ENCODE peak calls at places on chromosomes 16 and 17, in five cellular contexts. One of them, this sample, is unnamed.

GRCh38 chr17:3475155-3475808 is 515 bp upstream of the ASPA start:
- DNase-seq in uterus: no peak
- DNase-seq in BE2C: no peak
- DNase-seq in CD8-positive, alpha-beta T cell: no peak
- DNase-seq in mammary epithelial cell: no peak
- DNase-seq in this sample: no peak

GRCh38 chr17:64155090-64155630 is 25.2 kb upstream of the ERN1 start:
- DNase-seq in CD8-positive, alpha-beta T cell: no peak
- DNase-seq in mammary epithelial cell: no peak
- DNase-seq in BE2C: no peak
- DNase-seq in uterus: no peak
- DNase-seq in this sample: no peak

GRCh38 chr17:3815122-3815521 is 14.1 kb upstream of the ITGAE start:
- DNase-seq in uterus: no peak
- DNase-seq in BE2C: no peak
- DNase-seq in mammary epithelial cell: no peak
- DNase-seq in CD8-positive, alpha-beta T cell: no peak
- DNase-seq in this sample: no peak

GRCh38 chr16:72247821-72248253 is 75.9 kb upstream of the PMFBP1 start:
- DNase-seq in BE2C: no peak
- DNase-seq in CD8-positive, alpha-beta T cell: no peak
- DNase-seq in mammary epithelial cell: peak; percentile 22
- DNase-seq in uterus: no peak
- DNase-seq in this sample: no peak

GRCh38 chr17:29948460-29949185 is 7.2 kb downstream of the EFCAB5 start:
- DNase-seq in mammary epithelial cell: no peak
- DNase-seq in BE2C: no peak
- DNase-seq in uterus: no peak
- DNase-seq in CD8-positive, alpha-beta T cell: no peak
- DNase-seq in this sample: no peak

GRCh38 chr17:39199673-39199985 is 454 bp upstream of the RPL19 start:
- DNase-seq in mammary epithelial cell: no peak
- DNase-seq in CD8-positive, alpha-beta T cell: no peak
- DNase-seq in BE2C: no peak
- DNase-seq in uterus: no peak
- DNase-seq in this sample: no peak

GRCh38 chr16:84825896-84826557 is 6.2 kb downstream of the CRISPLD2 start:
- DNase-seq in BE2C: no peak
- DNase-seq in uterus: peak; percentile 49
- DNase-seq in mammary epithelial cell: no peak
- DNase-seq in CD8-positive, alpha-beta T cell: no peak
- DNase-seq in this sample: no peak

GRCh38 chr17:66855204-66855603 is 20.3 kb downstream of the CACNG5 start:
- DNase-seq in mammary epithelial cell: no peak
- DNase-seq in BE2C: no peak
- DNase-seq in uterus: no peak
- DNase-seq in CD8-positive, alpha-beta T cell: no peak
- DNase-seq in this sample: no peak

GRCh38 chr16:2147981-2148671 is at the start of gene RAB26:
- DNase-seq in uterus: peak; percentile 66
- DNase-seq in mammary epithelial cell: peak; percentile 70
- DNase-seq in CD8-positive, alpha-beta T cell: no peak
- DNase-seq in BE2C: peak; percentile 94
- DNase-seq in this sample: peak; percentile 56

GRCh38 chr16:82888616-82889015 is 261.8 kb downstream of the CDH13 start:
- DNase-seq in BE2C: no peak
- DNase-seq in CD8-positive, alpha-beta T cell: no peak
- DNase-seq in mammary epithelial cell: no peak
- DNase-seq in uterus: no peak
- DNase-seq in this sample: no peak

GRCh38 chr17:77375917-77376651 is 235.3 kb downstream of the SEC14L1 start:
- DNase-seq in mammary epithelial cell: peak; percentile 59
- DNase-seq in BE2C: peak; percentile 78
- DNase-seq in CD8-positive, alpha-beta T cell: peak; percentile 74
- DNase-seq in uterus: peak; percentile 76
- DNase-seq in this sample: peak; percentile 81

GRCh38 chr17:14302421-14303099 is 1.7 kb downstream of the HS3ST3B1 start:
- DNase-seq in CD8-positive, alpha-beta T cell: peak; percentile 78
- DNase-seq in uterus: peak; percentile 78
- DNase-seq in mammary epithelial cell: peak; percentile 81
- DNase-seq in BE2C: peak; percentile 73
- DNase-seq in this sample: peak; percentile 81

GRCh38 chr17:79592198-79592597 is 18.7 kb downstream of the RBFOX3 start:
- DNase-seq in uterus: no peak
- DNase-seq in CD8-positive, alpha-beta T cell: no peak
- DNase-seq in BE2C: no peak
- DNase-seq in mammary epithelial cell: no peak
- DNase-seq in this sample: no peak

GRCh38 chr16:11542069-11542775 is 44.5 kb downstream of the LITAF start:
- DNase-seq in uterus: no peak
- DNase-seq in BE2C: no peak
- DNase-seq in mammary epithelial cell: no peak
- DNase-seq in CD8-positive, alpha-beta T cell: no peak
- DNase-seq in this sample: no peak

GRCh38 chr16:14301150-14302030 is 230.3 kb downstream of the MRTFB start:
- DNase-seq in CD8-positive, alpha-beta T cell: no peak
- DNase-seq in mammary epithelial cell: peak; percentile 49
- DNase-seq in uterus: peak; percentile 46
- DNase-seq in BE2C: no peak
- DNase-seq in this sample: no peak

GRCh38 chr17:17186051-17186450 is 20.1 kb downstream of the PLD6 start:
- DNase-seq in mammary epithelial cell: peak; percentile 78
- DNase-seq in CD8-positive, alpha-beta T cell: no peak
- DNase-seq in BE2C: no peak
- DNase-seq in uterus: no peak
- DNase-seq in this sample: no peak

GRCh38 chr17:32873114-32873513 is 3.8 kb downstream of the MYO1D start:
- DNase-seq in CD8-positive, alpha-beta T cell: no peak
- DNase-seq in mammary epithelial cell: peak; percentile 46
- DNase-seq in uterus: no peak
- DNase-seq in BE2C: no peak
- DNase-seq in this sample: no peak

GRCh38 chr16:20611975-20612471 is 35.9 kb upstream of the ACSM2B start:
- DNase-seq in mammary epithelial cell: no peak
- DNase-seq in CD8-positive, alpha-beta T cell: no peak
- DNase-seq in BE2C: no peak
- DNase-seq in uterus: peak; percentile 65
- DNase-seq in this sample: no peak

GRCh38 chr17:51085150-51085805 is 35.4 kb downstream of the SPAG9 start:
- DNase-seq in uterus: no peak
- DNase-seq in CD8-positive, alpha-beta T cell: no peak
- DNase-seq in mammary epithelial cell: peak; percentile 41
- DNase-seq in BE2C: no peak
- DNase-seq in this sample: no peak

GRCh38 chr17:12140685-12141084 is 120.0 kb downstream of the MAP2K4 start:
- DNase-seq in mammary epithelial cell: no peak
- DNase-seq in uterus: no peak
- DNase-seq in CD8-positive, alpha-beta T cell: no peak
- DNase-seq in BE2C: no peak
- DNase-seq in this sample: no peak

GRCh38 chr17:29722411-29723198 is 99.9 kb upstream of the CORO6 start:
- DNase-seq in CD8-positive, alpha-beta T cell: peak; percentile 18
- DNase-seq in BE2C: peak; percentile 38
- DNase-seq in uterus: peak; percentile 47
- DNase-seq in mammary epithelial cell: no peak
- DNase-seq in this sample: peak; percentile 73

DNA sequence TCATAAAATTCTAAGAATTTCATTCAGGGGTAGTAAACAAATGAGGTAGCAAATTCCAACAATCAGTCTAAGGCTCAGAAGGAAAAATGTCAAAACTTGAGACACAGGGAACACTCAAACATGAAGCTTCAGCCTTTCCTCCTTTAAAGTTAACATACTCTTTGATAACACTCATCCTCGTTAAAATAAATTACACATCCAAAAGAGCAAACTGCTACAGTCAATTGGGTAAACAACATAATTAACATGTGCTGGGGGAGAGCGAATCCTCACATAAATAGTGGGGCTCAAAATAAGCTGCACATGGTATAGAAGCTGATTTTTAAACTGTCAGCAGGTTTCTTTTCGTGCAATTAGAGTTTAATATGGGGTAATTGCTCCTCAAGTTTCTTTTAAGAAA is 12.9 kb downstream of the GRB2 start:
- DNase-seq in CD8-positive, alpha-beta T cell: no peak
- DNase-seq in uterus: no peak
- DNase-seq in mammary epithelial cell: no peak
- DNase-seq in BE2C: no peak
- DNase-seq in this sample: no peak
- H3K4me1 ChIP-seq in CD8-positive, alpha-beta T cell: peaks cover 58% of the 10 kb centered on the region
- H3K4me1 ChIP-seq in uterus: peaks cover 6% of the 10 kb centered on the region
- H3K4me1 ChIP-seq in mammary epithelial cell: peaks cover 32% of the 10 kb centered on the region
- H3K4me1 ChIP-seq in BE2C: peaks cover 2% of the 10 kb centered on the region
- H3K4me1 ChIP-seq in this sample: peaks cover 80% of the 10 kb centered on the region

DNA sequence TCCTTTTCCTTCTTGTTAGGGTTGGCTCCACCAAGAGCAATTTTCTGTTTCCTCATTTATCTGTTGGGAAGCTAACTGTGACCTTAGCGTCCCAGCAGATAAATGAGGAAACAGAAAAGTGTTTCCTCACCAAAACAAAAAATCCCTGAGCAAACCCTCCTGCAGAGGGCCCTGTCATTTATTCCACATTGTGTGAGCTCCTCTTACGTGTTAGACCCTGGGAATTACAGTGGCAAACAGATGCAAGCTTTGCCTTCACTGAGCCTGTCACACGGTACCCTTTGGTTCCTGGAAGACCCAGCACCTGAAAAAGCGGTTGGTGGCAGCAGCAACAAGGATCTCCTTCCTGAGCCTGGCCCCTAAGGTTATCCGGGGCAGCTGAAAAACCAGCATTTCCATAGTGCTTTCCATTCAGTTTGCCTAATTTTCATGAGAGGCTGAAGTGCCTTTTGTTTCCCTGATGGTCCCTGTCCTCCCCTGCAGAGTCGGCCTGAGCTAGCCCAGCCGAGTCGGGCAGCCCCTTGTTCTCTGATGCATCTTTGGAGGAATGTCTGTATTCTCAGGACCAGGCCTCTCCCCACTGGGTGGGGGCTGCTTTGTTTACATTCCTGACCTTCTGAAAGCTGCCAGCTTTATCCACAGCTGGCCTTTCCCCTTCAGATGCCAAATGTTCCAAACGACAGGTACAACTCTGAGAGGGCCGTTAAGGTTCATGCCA is 34.7 kb downstream of the YPEL2 start:
- DNase-seq in BE2C: no peak
- DNase-seq in CD8-positive, alpha-beta T cell: no peak
- DNase-seq in mammary epithelial cell: no peak
- DNase-seq in uterus: no peak
- DNase-seq in this sample: no peak
- H3K4me1 ChIP-seq in BE2C: peaks cover 41% of the 10 kb centered on the region
- H3K4me1 ChIP-seq in CD8-positive, alpha-beta T cell: peaks cover 85% of the 10 kb centered on the region
- H3K4me1 ChIP-seq in mammary epithelial cell: peaks cover 8% of the 10 kb centered on the region
- H3K4me1 ChIP-seq in uterus: peaks cover 45% of the 10 kb centered on the region
- H3K4me1 ChIP-seq in this sample: peaks cover 90% of the 10 kb centered on the region

DNA sequence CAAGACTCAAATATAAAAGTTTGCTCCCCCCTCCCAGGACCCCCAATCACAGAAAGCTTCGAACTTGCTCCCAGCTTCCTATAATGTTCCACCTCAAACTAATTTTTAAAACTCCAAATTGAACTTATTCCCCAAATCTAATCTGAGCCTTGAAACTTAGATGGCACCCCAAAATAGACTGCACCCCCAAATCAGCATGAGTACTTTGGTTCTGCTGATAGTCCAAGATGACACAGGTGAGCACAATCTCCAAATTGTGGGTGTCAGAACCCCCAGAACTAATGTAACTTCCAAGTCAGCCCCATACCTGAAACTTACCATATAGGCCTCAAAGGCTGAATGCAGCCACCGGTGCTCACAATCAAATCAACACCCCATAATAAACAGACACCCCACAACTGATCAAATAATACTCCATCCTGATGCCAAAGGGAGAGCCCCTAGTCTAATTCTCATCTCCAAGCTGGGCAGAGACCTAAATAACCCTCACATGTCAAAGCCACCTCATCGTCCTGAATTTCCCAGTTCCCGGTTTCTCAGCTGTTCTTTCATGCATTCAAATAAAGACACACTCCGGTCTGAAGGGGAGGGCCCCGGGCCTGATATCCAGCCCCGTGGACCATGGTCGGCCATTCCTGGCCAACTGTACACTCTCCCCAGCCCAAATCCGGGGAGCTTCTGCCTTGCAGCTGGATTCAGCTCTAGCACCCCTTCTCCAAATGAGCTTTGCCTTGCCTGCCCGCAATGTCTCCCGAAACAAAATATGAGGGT is 1.8 kb upstream of the BCL6B start:
- DNase-seq in mammary epithelial cell: no peak
- DNase-seq in BE2C: no peak
- DNase-seq in uterus: no peak
- DNase-seq in CD8-positive, alpha-beta T cell: no peak
- DNase-seq in this sample: no peak
- H3K4me1 ChIP-seq in mammary epithelial cell: peaks cover 7% of the 10 kb centered on the region
- H3K4me1 ChIP-seq in BE2C: no peaks in the 10 kb centered on the region
- H3K4me1 ChIP-seq in uterus: peaks cover 4% of the 10 kb centered on the region
- H3K4me1 ChIP-seq in CD8-positive, alpha-beta T cell: peaks cover 53% of the 10 kb centered on the region
- H3K4me1 ChIP-seq in this sample: peaks cover 53% of the 10 kb centered on the region

DNA sequence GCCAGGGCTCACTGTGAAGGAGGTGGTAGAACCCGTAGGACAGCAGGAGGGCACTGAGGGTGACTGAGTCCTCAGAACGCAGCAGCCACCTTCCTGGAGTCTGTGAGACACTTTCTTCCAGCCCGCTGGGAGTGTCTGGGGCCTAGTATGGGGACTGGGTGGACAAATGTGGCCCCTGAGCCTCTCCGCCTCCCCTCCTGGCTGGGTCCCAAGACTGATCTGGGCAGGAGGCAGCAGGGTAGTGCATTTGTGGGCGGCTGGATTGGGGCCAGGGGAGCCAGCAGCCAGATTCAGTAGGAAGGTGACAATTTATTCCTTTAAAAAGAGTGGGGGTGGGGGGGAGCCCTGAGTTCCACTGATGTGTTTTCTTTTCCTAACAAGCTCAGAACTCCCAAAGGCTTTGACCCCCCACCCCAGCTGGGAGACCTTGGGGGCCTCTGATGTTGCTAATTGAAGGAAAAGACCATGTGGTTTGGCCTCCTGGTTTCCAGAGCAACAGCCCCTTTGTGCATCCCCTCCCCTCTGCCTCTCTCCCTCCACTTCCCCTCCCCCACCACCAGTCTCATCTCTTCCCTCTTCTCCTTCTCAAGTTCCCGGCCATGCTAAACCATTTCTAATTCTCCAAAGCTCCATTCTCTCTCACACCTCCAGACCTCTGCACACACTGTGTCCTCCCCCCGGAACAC is 4.4 kb downstream of the CLEC19A start:
- DNase-seq in uterus: no peak
- DNase-seq in mammary epithelial cell: no peak
- DNase-seq in CD8-positive, alpha-beta T cell: no peak
- DNase-seq in BE2C: peak; percentile 8
- DNase-seq in this sample: no peak
- H3K4me1 ChIP-seq in uterus: no peaks in the 10 kb centered on the region
- H3K4me1 ChIP-seq in mammary epithelial cell: no peaks in the 10 kb centered on the region
- H3K4me1 ChIP-seq in CD8-positive, alpha-beta T cell: no peaks in the 10 kb centered on the region
- H3K4me1 ChIP-seq in BE2C: no peaks in the 10 kb centered on the region
- H3K4me1 ChIP-seq in this sample: peaks cover 4% of the 10 kb centered on the region

This sample was measured in CD4-positive, alpha-beta memory T cell.